ENCODE peak calls at places on chromosomes 2 and 18, in five cellular contexts. One of them, this sample, is unnamed.

GRCh38 chr2:46068604-46069003 is 228.6 kb upstream of the EPAS1 start:
- DNase-seq in K562: no peak
- DNase-seq in fibroblast of lung: peak; percentile 24
- DNase-seq in endothelial cell of umbilical vein: peak; percentile 35
- DNase-seq in GM12878: no peak
- DNase-seq in this sample: peak; percentile 96

GRCh38 chr2:132037527-132038178 is 124.1 kb downstream of the ANKRD30BL start:
- DNase-seq in K562: peak; percentile 6
- DNase-seq in fibroblast of lung: peak; percentile 13
- DNase-seq in endothelial cell of umbilical vein: peak; percentile 3
- DNase-seq in GM12878: no peak
- DNase-seq in this sample: no peak

GRCh38 chr2:62506421-62506750 is 391 bp upstream of the TMEM17 start:
- DNase-seq in K562: no peak
- DNase-seq in fibroblast of lung: no peak
- DNase-seq in endothelial cell of umbilical vein: no peak
- DNase-seq in GM12878: peak; percentile 15
- DNase-seq in this sample: no peak

GRCh38 chr18:59730896-59731295 is 33.7 kb upstream of the CCBE1 start:
- DNase-seq in K562: no peak
- DNase-seq in fibroblast of lung: no peak
- DNase-seq in endothelial cell of umbilical vein: no peak
- DNase-seq in GM12878: no peak
- DNase-seq in this sample: no peak

GRCh38 chr2:217105733-217106649 is 246.1 kb upstream of the TNP1 start:
- DNase-seq in K562: peak; percentile 51
- DNase-seq in fibroblast of lung: peak; percentile 99
- DNase-seq in endothelial cell of umbilical vein: peak; percentile 54
- DNase-seq in GM12878: no peak
- DNase-seq in this sample: peak; percentile 79

GRCh38 chr18:11960743-11961380 is 20.4 kb upstream of the IMPA2 start:
- DNase-seq in K562: peak; percentile 37
- DNase-seq in fibroblast of lung: no peak
- DNase-seq in endothelial cell of umbilical vein: no peak
- DNase-seq in GM12878: no peak
- DNase-seq in this sample: no peak

GRCh38 chr2:100470898-100471514 is 724 bp downstream of the NMS start:
- DNase-seq in K562: peak; percentile 57
- DNase-seq in fibroblast of lung: peak; percentile 5
- DNase-seq in endothelial cell of umbilical vein: no peak
- DNase-seq in GM12878: no peak
- DNase-seq in this sample: no peak

GRCh38 chr2:213980883-213981282 is 430.0 kb upstream of the VWC2L start:
- DNase-seq in K562: no peak
- DNase-seq in fibroblast of lung: peak; percentile 3
- DNase-seq in endothelial cell of umbilical vein: peak; percentile 86
- DNase-seq in GM12878: no peak
- DNase-seq in this sample: no peak

GRCh38 chr2:140990416-140990815 is 1140.4 kb downstream of the LRP1B start:
- DNase-seq in K562: no peak
- DNase-seq in fibroblast of lung: peak; percentile 86
- DNase-seq in endothelial cell of umbilical vein: no peak
- DNase-seq in GM12878: no peak
- DNase-seq in this sample: no peak

GRCh38 chr2:121897335-121897970 is 142.0 kb downstream of the TSN start:
- DNase-seq in K562: peak; percentile 69
- DNase-seq in fibroblast of lung: peak; percentile 25
- DNase-seq in endothelial cell of umbilical vein: peak; percentile 20
- DNase-seq in GM12878: no peak
- DNase-seq in this sample: no peak

GRCh38 chr2:2234398-2234797 is 96.7 kb downstream of the MYT1L start:
- DNase-seq in K562: no peak
- DNase-seq in fibroblast of lung: no peak
- DNase-seq in endothelial cell of umbilical vein: no peak
- DNase-seq in GM12878: no peak
- DNase-seq in this sample: no peak

GRCh38 chr2:99608092-99608491 is 118.3 kb upstream of the REV1 start:
- DNase-seq in K562: no peak
- DNase-seq in fibroblast of lung: no peak
- DNase-seq in endothelial cell of umbilical vein: no peak
- DNase-seq in GM12878: no peak
- DNase-seq in this sample: no peak

GRCh38 chr2:240451791-240452470 is 16.5 kb downstream of the GPC1 start:
- DNase-seq in K562: no peak
- DNase-seq in fibroblast of lung: no peak
- DNase-seq in endothelial cell of umbilical vein: no peak
- DNase-seq in GM12878: no peak
- DNase-seq in this sample: no peak

GRCh38 chr2:95277246-95277906 is 3.1 kb downstream of the PROM2 start:
- DNase-seq in K562: peak; percentile 49
- DNase-seq in fibroblast of lung: no peak
- DNase-seq in endothelial cell of umbilical vein: no peak
- DNase-seq in GM12878: no peak
- DNase-seq in this sample: peak; percentile 80

GRCh38 chr2:70716131-70716766 is 51.8 kb downstream of the ADD2 start:
- DNase-seq in K562: no peak
- DNase-seq in fibroblast of lung: no peak
- DNase-seq in endothelial cell of umbilical vein: no peak
- DNase-seq in GM12878: no peak
- DNase-seq in this sample: no peak

GRCh38 chr2:57330447-57330846 is 716.2 kb upstream of the VRK2 start:
- DNase-seq in K562: no peak
- DNase-seq in fibroblast of lung: peak; percentile 29
- DNase-seq in endothelial cell of umbilical vein: peak; percentile 4
- DNase-seq in GM12878: no peak
- DNase-seq in this sample: no peak

GRCh38 chr2:2331905-2332280 is 818 bp upstream of the MYT1L start:
- DNase-seq in K562: no peak
- DNase-seq in fibroblast of lung: no peak
- DNase-seq in endothelial cell of umbilical vein: no peak
- DNase-seq in GM12878: no peak
- DNase-seq in this sample: no peak

GRCh38 chr2:112666764-112667122 is 21.0 kb downstream of the SLC20A1 start:
- DNase-seq in K562: peak; percentile 81
- DNase-seq in fibroblast of lung: peak; percentile 23
- DNase-seq in endothelial cell of umbilical vein: no peak
- DNase-seq in GM12878: no peak
- DNase-seq in this sample: no peak

GRCh38 chr18:1422634-1423033 is 518.0 kb downstream of the ADCYAP1 start:
- DNase-seq in K562: no peak
- DNase-seq in fibroblast of lung: no peak
- DNase-seq in endothelial cell of umbilical vein: no peak
- DNase-seq in GM12878: no peak
- DNase-seq in this sample: no peak

GRCh38 chr18:2716394-2717326 is 61.1 kb downstream of the SMCHD1 start:
- DNase-seq in K562: no peak
- DNase-seq in fibroblast of lung: no peak
- DNase-seq in endothelial cell of umbilical vein: no peak
- DNase-seq in GM12878: no peak
- DNase-seq in this sample: no peak

GRCh38 chr18:6401687-6402086 is 13.0 kb downstream of the L3MBTL4 start:
- DNase-seq in K562: no peak
- DNase-seq in fibroblast of lung: no peak
- DNase-seq in endothelial cell of umbilical vein: no peak
- DNase-seq in GM12878: no peak
- DNase-seq in this sample: no peak

GRCh38 chr2:230893881-230894781 is 29.4 kb downstream of the ITM2C start:
- DNase-seq in K562: no peak
- DNase-seq in fibroblast of lung: no peak
- DNase-seq in endothelial cell of umbilical vein: no peak
- DNase-seq in GM12878: no peak
- DNase-seq in this sample: no peak

GRCh38 chr2:201205516-201205850 is 22.5 kb downstream of the CASP10 start:
- DNase-seq in K562: no peak
- DNase-seq in fibroblast of lung: peak; percentile 19
- DNase-seq in endothelial cell of umbilical vein: no peak
- DNase-seq in GM12878: no peak
- DNase-seq in this sample: no peak

GRCh38 chr2:47833516-47833968 is 50.6 kb downstream of the MSH6 start:
- DNase-seq in K562: no peak
- DNase-seq in fibroblast of lung: no peak
- DNase-seq in endothelial cell of umbilical vein: no peak
- DNase-seq in GM12878: peak; percentile 9
- DNase-seq in this sample: no peak

GRCh38 chr2:109187711-109188484 is 58.9 kb downstream of the SH3RF3 start:
- DNase-seq in K562: no peak
- DNase-seq in fibroblast of lung: no peak
- DNase-seq in endothelial cell of umbilical vein: no peak
- DNase-seq in GM12878: no peak
- DNase-seq in this sample: no peak

GRCh38 chr2:136985044-136985443 is 219.7 kb downstream of the THSD7B start:
- DNase-seq in K562: no peak
- DNase-seq in fibroblast of lung: peak; percentile 4
- DNase-seq in endothelial cell of umbilical vein: no peak
- DNase-seq in GM12878: no peak
- DNase-seq in this sample: no peak

GRCh38 chr2:159409116-159409800 is 122.8 kb upstream of the WDSUB1 start:
- DNase-seq in K562: no peak
- DNase-seq in fibroblast of lung: no peak
- DNase-seq in endothelial cell of umbilical vein: no peak
- DNase-seq in GM12878: no peak
- DNase-seq in this sample: no peak

DNA sequence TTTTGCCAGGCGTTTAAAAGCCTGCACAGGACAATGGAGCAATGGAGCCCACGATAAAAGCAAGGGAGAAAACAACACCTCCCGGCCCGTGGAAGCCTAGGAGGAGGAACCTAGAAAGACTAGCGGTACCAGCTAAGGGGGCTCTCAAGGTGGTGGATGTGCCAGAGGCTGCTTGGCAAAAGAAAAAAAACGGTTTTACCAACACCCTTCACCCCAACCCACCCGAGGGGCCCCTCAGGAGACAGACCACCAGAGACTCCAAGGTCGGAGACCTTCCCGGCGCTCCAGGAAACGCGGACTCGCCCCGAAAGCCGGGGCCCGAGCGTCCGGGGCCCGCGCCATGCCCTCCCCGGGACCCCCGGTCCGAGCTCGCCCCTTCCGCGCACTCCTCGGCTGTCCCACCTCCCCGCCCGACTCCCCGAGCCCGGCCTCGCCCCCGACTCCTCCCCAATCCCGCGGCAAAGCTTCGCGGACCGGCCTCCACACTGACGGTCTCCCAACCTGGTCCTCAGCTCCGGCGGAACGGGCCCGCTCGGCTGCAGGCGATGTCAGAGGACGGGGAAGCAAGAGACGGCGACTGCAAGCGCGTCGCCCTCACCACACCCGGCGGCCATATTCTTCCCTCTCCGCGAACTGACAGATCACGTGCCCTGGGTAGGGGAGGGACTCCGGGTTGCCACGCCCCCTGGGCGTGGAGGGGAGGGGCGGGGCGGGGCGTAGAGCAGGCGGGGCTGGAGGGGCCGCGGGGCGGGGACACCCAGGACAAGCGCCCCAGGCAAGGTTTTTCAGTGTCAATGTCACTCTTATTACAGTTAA is at the start of gene KIDINS220:
- DNase-seq in K562: peak; percentile 98
- DNase-seq in fibroblast of lung: peak; percentile 71
- DNase-seq in endothelial cell of umbilical vein: peak; percentile 85
- DNase-seq in GM12878: peak; percentile 43
- DNase-seq in this sample: peak; percentile 65
- H2AFZ ChIP-seq in K562: peak within 1 kb of the TSS; percentile 97
- H2AFZ ChIP-seq in fibroblast of lung: peak within 1 kb of the TSS; percentile 92
- H2AFZ ChIP-seq in endothelial cell of umbilical vein: peak within 1 kb of the TSS; percentile 100
- H2AFZ ChIP-seq in GM12878: peak within 1 kb of the TSS; percentile 93
- H2AFZ ChIP-seq in this sample: peak within 1 kb of the TSS; percentile 96

DNA sequence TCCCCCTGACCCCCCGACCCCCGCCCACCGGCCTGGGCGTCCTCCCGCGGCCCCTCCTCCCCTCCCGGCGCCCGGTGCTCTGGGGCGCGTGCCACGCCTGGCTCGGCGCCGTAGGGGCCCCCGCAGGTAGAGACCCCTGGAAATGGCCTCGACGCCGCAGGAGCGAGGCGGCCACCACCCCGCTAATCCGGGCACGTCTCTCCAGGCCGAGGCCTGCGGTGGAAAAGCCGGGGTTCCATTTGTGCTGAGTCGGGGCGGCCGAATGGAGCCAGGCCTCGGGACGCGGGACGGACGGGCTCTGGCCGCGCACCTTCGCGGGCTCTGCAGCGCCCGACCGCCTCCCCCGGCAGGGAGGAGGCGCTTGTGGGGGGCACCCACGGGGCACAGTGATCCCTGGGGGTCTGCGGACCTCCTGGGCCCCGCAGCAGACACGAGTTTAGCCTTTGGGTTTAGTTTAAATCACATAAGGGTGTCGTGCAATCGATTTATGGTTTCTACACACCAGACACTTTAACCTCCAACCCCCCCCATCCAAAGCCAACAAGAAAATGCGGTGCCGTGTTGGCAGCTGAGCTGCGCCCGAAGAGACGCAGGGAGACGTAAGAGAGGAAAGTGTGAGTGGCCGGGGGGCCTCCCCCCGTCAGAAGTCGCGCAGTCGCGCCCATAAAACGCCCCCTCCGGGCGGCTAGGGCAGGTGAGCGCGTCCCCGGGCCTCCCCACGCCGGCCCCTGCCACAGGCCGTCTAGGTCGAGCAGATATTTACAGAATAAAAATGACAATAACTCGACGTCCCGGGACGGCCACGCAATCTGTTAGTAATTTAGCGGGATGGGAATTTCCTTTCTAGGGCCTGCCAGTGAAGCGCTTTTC is 1.1 kb upstream of the NFATC1 start:
- DNase-seq in K562: no peak
- DNase-seq in fibroblast of lung: peak; percentile 56
- DNase-seq in endothelial cell of umbilical vein: peak; percentile 59
- DNase-seq in GM12878: no peak
- DNase-seq in this sample: no peak
- TF ChIP-seq EZH2 in K562: no peak
- TF ChIP-seq EZH2 in fibroblast of lung: no peak
- TF ChIP-seq EZH2 in endothelial cell of umbilical vein: no peak
- TF ChIP-seq EZH2 in GM12878: no peak
- TF ChIP-seq EZH2 in this sample: no peak

GRCh38 chr2:190271783-190272456 is 47.7 kb downstream of the HIBCH start:
- DNase-seq in K562: peak; percentile 65
- DNase-seq in fibroblast of lung: no peak
- DNase-seq in endothelial cell of umbilical vein: no peak
- DNase-seq in GM12878: no peak
- DNase-seq in this sample: no peak
- H3K9me3 ChIP-seq in K562: no peaks in the 10 kb centered on the region
- H3K9me3 ChIP-seq in fibroblast of lung: no peaks in the 10 kb centered on the region
- H3K9me3 ChIP-seq in endothelial cell of umbilical vein: no peaks in the 10 kb centered on the region
- H3K9me3 ChIP-seq in GM12878: no peaks in the 10 kb centered on the region
- H3K9me3 ChIP-seq in this sample: no peaks in the 10 kb centered on the region

DNA sequence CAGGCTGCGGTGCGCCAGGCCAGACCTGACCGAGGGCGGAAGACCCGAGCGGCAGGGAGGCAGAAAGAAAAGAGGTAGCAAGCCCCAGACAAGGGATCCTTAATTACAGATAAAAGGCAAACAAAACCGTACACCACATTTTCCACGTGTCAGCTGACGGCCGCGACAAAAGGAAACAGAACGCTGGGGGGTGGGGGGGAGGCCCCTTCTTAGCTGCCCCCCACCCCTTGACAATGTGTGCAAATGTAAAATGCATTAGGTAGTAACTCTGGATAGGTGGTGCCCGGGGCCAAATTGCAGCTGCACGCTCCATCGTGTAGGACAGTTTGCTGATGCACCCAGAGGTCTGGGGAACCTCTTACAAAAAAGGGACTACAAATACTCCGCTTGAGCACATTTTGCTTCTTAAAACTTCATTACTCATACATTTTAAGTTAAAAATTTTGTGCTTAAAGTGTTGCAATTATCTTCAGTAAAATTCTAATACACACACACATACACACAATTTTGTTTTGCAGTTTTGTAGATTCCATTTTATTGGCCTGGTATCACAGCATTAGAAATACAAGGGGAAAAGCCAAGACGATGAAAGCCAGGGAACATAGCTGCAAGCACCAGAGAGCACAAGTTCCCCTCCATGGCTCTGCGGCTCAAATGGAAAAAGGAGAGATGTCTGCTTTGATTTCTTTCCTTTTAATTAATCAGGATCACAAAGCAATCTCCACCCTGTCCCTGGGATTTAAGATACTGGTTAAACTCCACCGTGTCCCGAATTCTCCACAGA is 582.2 kb downstream of the ZEB2 start:
- DNase-seq in K562: no peak
- DNase-seq in fibroblast of lung: no peak
- DNase-seq in endothelial cell of umbilical vein: peak; percentile 4
- DNase-seq in GM12878: no peak
- DNase-seq in this sample: no peak
- H2AFZ ChIP-seq in K562: no peak overlapping the region
- H2AFZ ChIP-seq in fibroblast of lung: peak overlapping the region; percentile 85
- H2AFZ ChIP-seq in endothelial cell of umbilical vein: peak overlapping the region; percentile 87
- H2AFZ ChIP-seq in GM12878: peak overlapping the region; percentile 19
- H2AFZ ChIP-seq in this sample: no peak overlapping the region